ENCODE peak calls at places on chromosomes 16 and 17, in ten cellular contexts. A, D, M, X, N, H, V, L, S and J are unnamed samples.

GRCh38 chr16:84808812-84809211 is 11.0 kb upstream of the CRISPLD2 start:
- DNase-seq in S (no peak), N (no peak), D (no peak), H (no peak), V (no peak), X (no peak), A (no peak), L (no peak), M (no peak), J (no peak)

GRCh38 chr16:88197481-88198456 is 185.0 kb upstream of the ZNF469 start:
- DNase-seq in V (no peak), H (no peak), A (no peak), L (no peak), D (no peak), N (no peak), M (no peak), X (no peak), S (no peak), J (no peak)

GRCh38 chr17:37261286-37261685 is 114.5 kb upstream of the C17orf78 start:
- DNase-seq in M (no peak), D (no peak), L (no peak), A (no peak), H (no peak), V (no peak), S (no peak), N (no peak), X (no peak), J (no peak)

GRCh38 chr17:78535285-78536197 is 41.7 kb downstream of the DNAH17 start:
- DNase-seq in X (no peak), A (no peak), D (no peak), S (no peak), M (no peak), V (no peak), H (no peak), L (no peak), N (no peak), J (no peak)

GRCh38 chr16:88636488-88637265 is 1.7 kb upstream of the IL17C start:
- DNase-seq in L (no peak), S (no peak), D (no peak), X (no peak), M (no peak), N (no peak), H (no peak), A (no peak), V (no peak), J (no peak)

GRCh38 chr17:57466042-57466471 is 209.7 kb downstream of the MSI2 start:
- DNase-seq in M (no peak), V (no peak), D (no peak), N (no peak), L (no peak), A (no peak), X (no peak), H (peak), S (no peak), J (no peak)

GRCh38 chr16:87701505-87701921 is 64.3 kb downstream of the KLHDC4 start:
- DNase-seq in X (no peak), A (no peak), S (no peak), V (no peak), N (no peak), D (no peak), M (no peak), H (no peak), L (no peak), J (no peak)

GRCh38 chr17:28598389-28598788 is 436 bp downstream of the SPAG5 start:
- DNase-seq in X (no peak), D (no peak), L (no peak), N (no peak), M (no peak), H (no peak), S (no peak), A (no peak), V (no peak), J (no peak)

GRCh38 chr17:75854881-75855309 is 240 bp downstream of the WBP2 start:
- DNase-seq in L (no peak), H (no peak), X (no peak), M (no peak), V (no peak), S (no peak), A (no peak), D (no peak), N (no peak), J (no peak)

GRCh38 chr16:47480410-47480809 is 19.3 kb downstream of the PHKB start:
- DNase-seq in X (no peak), A (no peak), M (no peak), D (no peak), H (no peak), N (no peak), V (no peak), L (no peak), S (no peak), J (no peak)

GRCh38 chr16:56982695-56983094 is 6.7 kb upstream of the NLRC5 start:
- DNase-seq in V (no peak), X (no peak), A (no peak), L (no peak), N (no peak), H (no peak), M (no peak), S (no peak), D (no peak), J (no peak)

GRCh38 chr16:87207509-87207908 is 109.7 kb downstream of the C16orf95 start:
- DNase-seq in V (peak), D (peak), X (no peak), L (no peak), M (peak), S (no peak), A (no peak), N (no peak), H (no peak), J (no peak)

GRCh38 chr17:50203589-50204345 is 2.3 kb upstream of the COL1A1 start:
- DNase-seq in V (peak), H (no peak), S (no peak), X (no peak), N (no peak), A (no peak), M (peak), L (no peak), D (peak), J (no peak)

GRCh38 chr17:16486373-16487250 is 5.4 kb downstream of the LRRC75A start:
- DNase-seq in X (no peak), N (peak), S (no peak), V (peak), H (peak), A (peak), L (no peak), M (no peak), D (peak), J (no peak)

GRCh38 chr17:76268015-76268749 is 3.0 kb downstream of the UBALD2 start:
- DNase-seq in D (peak), A (peak), M (no peak), H (peak), S (peak), X (no peak), V (peak), L (peak), N (peak), J (no peak)

GRCh38 chr16:29806096-29806579 is at the start of gene MAZ:
- DNase-seq in H (no peak), X (no peak), D (no peak), L (peak), A (no peak), M (peak), V (peak), N (no peak), S (peak), J (no peak)

GRCh38 chr17:20156196-20157077 is 147.3 kb downstream of the SPECC1 start:
- DNase-seq in A (no peak), D (no peak), N (peak), H (peak), S (no peak), V (peak), M (no peak), X (no peak), L (no peak), J (no peak)